ENCODE peak calls at places on chromosomes 3 and 15, in seven cellular contexts. B is HFFc6, D is cardiac fibroblast, M is pulmonary artery endothelial cell, R is COR-L47, C is Calu3, J is GM10248. W is an unnamed sample.

GRCh38 chr15:74314897-74315438 is 52.5 kb downstream of the CYP11A1 start:
- DNase-seq in R (no peak), B (no peak), C (no peak), J (no peak), D (no peak), M (no peak), W (no peak)

GRCh38 chr3:107421170-107421792 is 44.0 kb downstream of the CCDC54 start:
- DNase-seq in J (peak), D (peak), B (peak), C (peak), R (peak), M (peak), W (peak)

GRCh38 chr15:29040367-29040745 is 154.6 kb downstream of the APBA2 start:
- DNase-seq in B (no peak), R (no peak), C (no peak), M (no peak), D (peak), J (no peak), W (no peak)

GRCh38 chr3:195876297-195877031 is 31.9 kb downstream of the TNK2 start:
- DNase-seq in D (no peak), B (no peak), J (no peak), C (peak), M (no peak), R (peak), W (no peak)

GRCh38 chr15:80789296-80789695 is 10.1 kb downstream of the CEMIP start:
- DNase-seq in C (no peak), J (no peak), M (no peak), R (no peak), B (peak), D (peak), W (no peak)

GRCh38 chr15:35450492-35450891 is 95.5 kb downstream of the DPH6 start:
- DNase-seq in C (no peak), M (no peak), R (no peak), J (no peak), B (peak), D (peak), W (no peak)

GRCh38 chr3:135981701-135982403 is 16.3 kb downstream of the PPP2R3A start:
- DNase-seq in R (no peak), C (no peak), D (no peak), B (no peak), J (no peak), M (no peak), W (no peak)

GRCh38 chr3:1792466-1792865 is 306.2 kb upstream of the CNTN4 start:
- DNase-seq in C (no peak), D (no peak), M (no peak), J (no peak), R (no peak), B (no peak), W (no peak)

GRCh38 chr15:65343374-65343981 is 34.3 kb downstream of the IGDCC3 start:
- DNase-seq in R (no peak), C (no peak), J (no peak), M (no peak), B (no peak), D (no peak), W (no peak)

GRCh38 chr15:62306851-62307504 is 141.9 kb upstream of the C2CD4B start:
- DNase-seq in J (peak), C (peak), D (peak), B (peak), M (peak), R (peak), W (peak)

GRCh38 chr15:96254168-96254567 is 76.3 kb upstream of the NR2F2 start:
- DNase-seq in R (no peak), C (no peak), J (no peak), M (no peak), B (peak), D (no peak), W (no peak)

GRCh38 chr3:99128740-99129505 is 227.4 kb upstream of the DCBLD2 start:
- DNase-seq in R (no peak), C (peak), M (peak), D (peak), B (peak), J (no peak), W (no peak)

GRCh38 chr3:148711981-148712666 is 14.4 kb downstream of the AGTR1 start:
- DNase-seq in D (no peak), C (no peak), R (no peak), M (no peak), B (no peak), J (no peak), W (no peak)